ENCODE peak calls at places on chromosome 1, in four cellular contexts. N is EH; F is heart left ventricle; Q is stimulated activated CD8-positive, alpha-beta memory T cell treated with anti-CD3 and anti-CD28 coated beads, Interleukin-15, amount 100 ng/mL, for 1 hour. I is an unnamed sample.
A peak's percentile ranks its signal among the peaks of the same experiment; 100 is the strongest.

GRCh38 chr1:230286166-230286889 is 139.8 kb downstream of the PGBD5 start:
- DNase-seq in F (no peak), N (no peak), Q (no peak), I (no peak)

GRCh38 chr1:154191990-154192450 is at the start of gene TPM3:
- DNase-seq in F (no peak), N (no peak), Q (no peak), I (no peak)

GRCh38 chr1:221239911-221240310 is 360.7 kb downstream of the HLX start:
- DNase-seq in N (no peak), Q (no peak), F (no peak), I (no peak)

GRCh38 chr1:6423321-6423999 is 1.1 kb upstream of the ESPN start:
- DNase-seq in N (peak; percentile 65), Q (peak; percentile 55), F (no peak), I (no peak)

GRCh38 chr1:98046031-98046641 is 125.3 kb upstream of the DPYD start:
- DNase-seq in F (no peak), N (peak; percentile 53), Q (no peak), I (no peak)

GRCh38 chr1:238982736-238983135 is 403.6 kb upstream of the CHRM3 start:
- DNase-seq in F (no peak), Q (no peak), N (no peak), I (no peak)

GRCh38 chr1:76744989-76745388 is 122.3 kb upstream of the ST6GALNAC5 start:
- DNase-seq in N (no peak), Q (no peak), F (no peak), I (no peak)

GRCh38 chr1:167904641-167905040 is 9.3 kb downstream of the ADCY10 start:
- DNase-seq in F (no peak), N (peak; percentile 96), Q (no peak), I (no peak)

GRCh38 chr1:51284487-51284954 is 45.8 kb downstream of the TTC39A start:
- DNase-seq in Q (no peak), N (no peak), F (peak; percentile 57), I (no peak)

I was measured in pons.